ENCODE peak calls at places on chromosomes 3 and 15, in six cellular contexts. One of them, this sample, is unnamed.

GRCh38 chr3:127738192-127738840 is 65.6 kb downstream of the ABTB1 start:
- DNase-seq in spleen: peak; percentile 67
- DNase-seq in GM12878: no peak
- DNase-seq in esophagus squamous epithelium: no peak
- DNase-seq in stomach: peak; percentile 74
- DNase-seq in GM23338: no peak
- DNase-seq in this sample: no peak

GRCh38 chr15:69414702-69415161 is 583 bp downstream of the KIF23 start:
- DNase-seq in spleen: no peak
- DNase-seq in GM12878: no peak
- DNase-seq in esophagus squamous epithelium: no peak
- DNase-seq in stomach: no peak
- DNase-seq in GM23338: peak; percentile 75
- DNase-seq in this sample: no peak

GRCh38 chr3:50708620-50709019 is 33.9 kb downstream of the DOCK3 start:
- DNase-seq in spleen: no peak
- DNase-seq in GM12878: no peak
- DNase-seq in esophagus squamous epithelium: no peak
- DNase-seq in stomach: no peak
- DNase-seq in GM23338: no peak
- DNase-seq in this sample: no peak

GRCh38 chr15:70830615-70831014 is 23.3 kb downstream of the LARP6 start:
- DNase-seq in spleen: no peak
- DNase-seq in GM12878: no peak
- DNase-seq in esophagus squamous epithelium: no peak
- DNase-seq in stomach: peak; percentile 41
- DNase-seq in GM23338: no peak
- DNase-seq in this sample: no peak

GRCh38 chr15:88707766-88708165 is 69.0 kb downstream of the ISG20 start:
- DNase-seq in spleen: no peak
- DNase-seq in GM12878: no peak
- DNase-seq in esophagus squamous epithelium: no peak
- DNase-seq in stomach: no peak
- DNase-seq in GM23338: no peak
- DNase-seq in this sample: no peak

GRCh38 chr3:197462808-197463207 is 93.0 kb downstream of the BDH1 start:
- DNase-seq in spleen: no peak
- DNase-seq in GM12878: no peak
- DNase-seq in esophagus squamous epithelium: no peak
- DNase-seq in stomach: no peak
- DNase-seq in GM23338: no peak
- DNase-seq in this sample: no peak

GRCh38 chr15:78915341-78916087 is 29.3 kb downstream of the CTSH start:
- DNase-seq in spleen: no peak
- DNase-seq in GM12878: no peak
- DNase-seq in esophagus squamous epithelium: no peak
- DNase-seq in stomach: no peak
- DNase-seq in GM23338: no peak
- DNase-seq in this sample: peak; percentile 86

GRCh38 chr3:43791246-43791645 is 100.5 kb downstream of the ABHD5 start:
- DNase-seq in spleen: no peak
- DNase-seq in GM12878: no peak
- DNase-seq in esophagus squamous epithelium: no peak
- DNase-seq in stomach: no peak
- DNase-seq in GM23338: no peak
- DNase-seq in this sample: no peak

GRCh38 chr3:47041114-47041513 is 61.6 kb downstream of the NBEAL2 start:
- DNase-seq in spleen: no peak
- DNase-seq in GM12878: no peak
- DNase-seq in esophagus squamous epithelium: no peak
- DNase-seq in stomach: no peak
- DNase-seq in GM23338: no peak
- DNase-seq in this sample: no peak

GRCh38 chr3:185716436-185717090 is 108.3 kb downstream of the IGF2BP2 start:
- DNase-seq in spleen: no peak
- DNase-seq in GM12878: no peak
- DNase-seq in esophagus squamous epithelium: no peak
- DNase-seq in stomach: no peak
- DNase-seq in GM23338: peak; percentile 50
- DNase-seq in this sample: no peak

GRCh38 chr15:58203537-58203936 is 65.4 kb downstream of the AQP9 start:
- DNase-seq in spleen: no peak
- DNase-seq in GM12878: no peak
- DNase-seq in esophagus squamous epithelium: no peak
- DNase-seq in stomach: no peak
- DNase-seq in GM23338: no peak
- DNase-seq in this sample: no peak

GRCh38 chr15:24954783-24955548 is at the start of the genes SNRPN and SNURF:
- DNase-seq in spleen: peak; percentile 91
- DNase-seq in GM12878: peak; percentile 11
- DNase-seq in esophagus squamous epithelium: peak; percentile 20
- DNase-seq in stomach: peak; percentile 77
- DNase-seq in GM23338: peak; percentile 76
- DNase-seq in this sample: peak; percentile 92
- H3K27ac ChIP-seq in spleen: peak within 1 kb of the TSS; percentile 85
- H3K27ac ChIP-seq in GM12878: peak within 1 kb of the TSS; percentile 72
- H3K27ac ChIP-seq in esophagus squamous epithelium: peak within 1 kb of the TSS; percentile 91
- H3K27ac ChIP-seq in stomach: peak within 1 kb of the TSS; percentile 85
- H3K27ac ChIP-seq in GM23338: peak within 1 kb of the TSS; percentile 89
- H3K27ac ChIP-seq in this sample: peak within 1 kb of the TSS; percentile 86

GRCh38 chr15:77909131-77909940 is 168.2 kb downstream of the TBC1D2B start:
- DNase-seq in spleen: peak; percentile 63
- DNase-seq in GM12878: no peak
- DNase-seq in esophagus squamous epithelium: no peak
- DNase-seq in stomach: no peak
- DNase-seq in GM23338: no peak
- DNase-seq in this sample: no peak

GRCh38 chr15:77904436-77904821 is 173.1 kb downstream of the TBC1D2B start:
- DNase-seq in spleen: peak; percentile 67
- DNase-seq in GM12878: no peak
- DNase-seq in esophagus squamous epithelium: no peak
- DNase-seq in stomach: peak; percentile 22
- DNase-seq in GM23338: no peak
- DNase-seq in this sample: no peak

GRCh38 chr15:77905301-77905920 is 172.1 kb downstream of the TBC1D2B start:
- DNase-seq in spleen: peak; percentile 69
- DNase-seq in GM12878: no peak
- DNase-seq in esophagus squamous epithelium: no peak
- DNase-seq in stomach: peak; percentile 22
- DNase-seq in GM23338: no peak
- DNase-seq in this sample: no peak

GRCh38 chr15:77904901-77905300 is 172.6 kb downstream of the TBC1D2B start:
- DNase-seq in spleen: peak; percentile 47
- DNase-seq in GM12878: no peak
- DNase-seq in esophagus squamous epithelium: no peak
- DNase-seq in stomach: no peak
- DNase-seq in GM23338: no peak
- DNase-seq in this sample: no peak

DNA sequence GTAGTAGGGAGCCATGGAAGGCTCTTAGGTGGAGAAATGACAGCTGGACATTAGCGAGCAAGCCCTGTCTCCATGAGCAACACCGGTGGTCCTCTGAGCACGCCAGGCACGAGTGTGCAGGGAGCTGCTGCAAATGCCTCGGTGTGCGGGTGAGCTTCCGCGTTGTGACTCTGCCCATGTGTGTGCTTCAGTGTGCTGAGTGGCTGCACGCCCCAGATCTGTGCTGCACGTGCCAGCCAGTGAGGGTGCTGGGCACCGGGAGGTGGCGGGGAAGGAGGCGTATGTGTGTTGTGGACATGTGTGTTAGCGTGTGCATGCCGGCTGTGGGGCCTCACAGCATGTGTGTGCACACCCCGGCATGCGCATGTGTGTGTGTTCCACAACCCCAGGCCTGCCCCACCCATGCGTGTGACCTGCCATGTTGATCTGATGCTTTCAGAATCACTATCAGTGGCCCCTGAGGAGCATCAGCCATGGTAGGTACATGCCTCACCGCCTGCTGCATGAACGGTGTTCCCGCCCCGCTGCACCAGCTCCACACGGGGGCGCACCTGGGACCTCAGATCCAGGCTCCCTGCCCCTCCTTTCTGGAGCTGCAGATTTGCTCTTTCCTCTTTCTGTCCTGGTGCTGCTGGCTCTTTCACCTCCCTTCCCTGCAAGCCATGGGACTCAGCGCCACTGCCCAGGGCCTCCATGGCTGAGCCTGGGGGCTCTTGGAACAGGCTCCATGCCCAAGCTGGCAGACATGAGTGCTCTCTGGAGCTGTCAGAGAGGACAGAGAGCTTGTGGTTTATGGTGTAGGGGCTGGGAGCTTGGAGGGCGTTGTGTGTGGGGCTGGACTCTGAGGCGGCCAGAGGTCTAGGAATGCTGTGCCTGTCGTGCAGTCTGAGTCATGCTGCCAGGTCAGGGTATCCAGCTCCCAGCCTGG is 169.4 kb downstream of the TBC1D2B start:
- DNase-seq in spleen: peak; percentile 79
- DNase-seq in GM12878: no peak
- DNase-seq in esophagus squamous epithelium: no peak
- DNase-seq in stomach: peak; percentile 78
- DNase-seq in GM23338: peak; percentile 91
- DNase-seq in this sample: peak; percentile 61
- TF ChIP-seq CTCF in spleen: peak; percentile 38
- TF ChIP-seq CTCF in GM12878: peak; percentile 59
- TF ChIP-seq CTCF in esophagus squamous epithelium: peak; percentile 57
- TF ChIP-seq CTCF in stomach: peak; percentile 40
- TF ChIP-seq CTCF in GM23338: peak; percentile 83
- TF ChIP-seq CTCF in this sample: peak; percentile 29

GRCh38 chr15:84797212-84797611 is 19.9 kb upstream of the ALPK3 start:
- DNase-seq in spleen: no peak
- DNase-seq in GM12878: no peak
- DNase-seq in esophagus squamous epithelium: no peak
- DNase-seq in stomach: no peak
- DNase-seq in GM23338: no peak
- DNase-seq in this sample: no peak

GRCh38 chr15:84800365-84800806 is 16.8 kb upstream of the ALPK3 start:
- DNase-seq in spleen: no peak
- DNase-seq in GM12878: no peak
- DNase-seq in esophagus squamous epithelium: no peak
- DNase-seq in stomach: no peak
- DNase-seq in GM23338: no peak
- DNase-seq in this sample: no peak

GRCh38 chr15:84798436-84798946 is 18.7 kb upstream of the ALPK3 start:
- DNase-seq in spleen: peak; percentile 63
- DNase-seq in GM12878: no peak
- DNase-seq in esophagus squamous epithelium: no peak
- DNase-seq in stomach: no peak
- DNase-seq in GM23338: no peak
- DNase-seq in this sample: no peak

GRCh38 chr15:84799511-84800187 is 17.5 kb upstream of the ALPK3 start:
- DNase-seq in spleen: peak; percentile 42
- DNase-seq in GM12878: no peak
- DNase-seq in esophagus squamous epithelium: no peak
- DNase-seq in stomach: no peak
- DNase-seq in GM23338: no peak
- DNase-seq in this sample: no peak

GRCh38 chr15:84797801-84798200 is 19.4 kb upstream of the ALPK3 start:
- DNase-seq in spleen: no peak
- DNase-seq in GM12878: no peak
- DNase-seq in esophagus squamous epithelium: no peak
- DNase-seq in stomach: no peak
- DNase-seq in GM23338: no peak
- DNase-seq in this sample: no peak
- H3K36me3 ChIP-seq in spleen: peaks cover 65% of the 10 kb centered on the region
- H3K36me3 ChIP-seq in GM12878: peaks cover 28% of the 10 kb centered on the region
- H3K36me3 ChIP-seq in esophagus squamous epithelium: peaks cover 93% of the 10 kb centered on the region
- H3K36me3 ChIP-seq in stomach: peaks cover 94% of the 10 kb centered on the region
- H3K36me3 ChIP-seq in GM23338: no peaks in the 10 kb centered on the region
- H3K36me3 ChIP-seq in this sample: no peaks in the 10 kb centered on the region

GRCh38 chr3:161766301-161766700 is 269.7 kb downstream of the OTOL1 start:
- DNase-seq in spleen: no peak
- DNase-seq in GM12878: no peak
- DNase-seq in esophagus squamous epithelium: no peak
- DNase-seq in stomach: no peak
- DNase-seq in GM23338: peak; percentile 26
- DNase-seq in this sample: no peak
- H3K27ac ChIP-seq in spleen: no peak overlapping the region
- H3K27ac ChIP-seq in GM12878: no peak overlapping the region
- H3K27ac ChIP-seq in esophagus squamous epithelium: no peak overlapping the region
- H3K27ac ChIP-seq in stomach: no peak overlapping the region
- H3K27ac ChIP-seq in GM23338: no peak overlapping the region
- H3K27ac ChIP-seq in this sample: no peak overlapping the region